ENCODE peak calls at places on chromosomes 4 and X, in six cellular contexts. M, K, O, J, F and Q are unnamed samples.
A peak's percentile ranks its signal among the peaks of the same experiment; 100 is the strongest.

GRCh38 chr4:137768881-137769280 is 236.6 kb upstream of the PCDH18 start:
- DNase-seq in M (no peak), K (no peak), O (no peak), J (no peak), F (no peak), Q (no peak)

GRCh38 chr4:57633212-57633859 is 523.2 kb upstream of the IGFBP7 start:
- DNase-seq in M (no peak), K (no peak), O (no peak), J (no peak), F (no peak), Q (no peak)

GRCh38 chr4:156346959-156347385 is 393.3 kb upstream of the CTSO start:
- DNase-seq in M (no peak), K (no peak), O (no peak), J (no peak), F (peak; percentile 14), Q (no peak)

GRCh38 chrX:115968436-115969252 is 201.9 kb upstream of the AGTR2 start:
- DNase-seq in M (peak; percentile 25), K (no peak), O (peak; percentile 46), J (no peak), F (peak; percentile 8), Q (no peak)

GRCh38 chrX:1224954-1225353 is 12.5 kb upstream of the CRLF2 start:
- DNase-seq in M (no peak), K (no peak), O (no peak), J (peak; percentile 39), F (no peak), Q (peak; percentile 34)

GRCh38 chrX:129706395-129707072 is 32.2 kb upstream of the XPNPEP2 start:
- DNase-seq in M (no peak), K (peak; percentile 4), O (no peak), J (no peak), F (peak; percentile 5), Q (no peak)

GRCh38 chrX:23333842-23334535 is 660 bp upstream of the PTCHD1 start:
- DNase-seq in M (no peak), K (no peak), O (peak; percentile 14), J (no peak), F (no peak), Q (no peak)

GRCh38 chr4:76620723-76621463 is 185.9 kb downstream of the SHROOM3 start:
- DNase-seq in M (no peak), K (no peak), O (no peak), J (no peak), F (no peak), Q (no peak)

GRCh38 chr4:71595576-71596108 is 188.2 kb downstream of the GC start:
- DNase-seq in M (no peak), K (no peak), O (no peak), J (no peak), F (no peak), Q (no peak)

GRCh38 chr4:108287834-108288413 is 119.2 kb upstream of the LEF1 start:
- DNase-seq in M (no peak), K (no peak), O (no peak), J (no peak), F (no peak), Q (no peak)

GRCh38 chr4:110196206-110196870 is 2.1 kb downstream of the ELOVL6 start:
- DNase-seq in M (no peak), K (peak; percentile 56), O (peak; percentile 61), J (peak; percentile 67), F (peak; percentile 46), Q (no peak)

GRCh38 chrX:30241724-30242415 is at the start of gene MAGEB4:
- DNase-seq in M (no peak), K (no peak), O (no peak), J (no peak), F (no peak), Q (no peak)

GRCh38 chr4:84529169-84529751 is 30.2 kb upstream of the NKX6-1 start:
- DNase-seq in M (peak; percentile 25), K (peak; percentile 50), O (no peak), J (no peak), F (peak; percentile 31), Q (no peak)

GRCh38 chr4:16029329-16029728 is 54.5 kb downstream of the PROM1 start:
- DNase-seq in M (peak; percentile 36), K (no peak), O (no peak), J (no peak), F (peak; percentile 70), Q (no peak)

GRCh38 chrX:10120828-10121227 is 35.9 kb upstream of the CLCN4 start:
- DNase-seq in M (no peak), K (peak; percentile 32), O (no peak), J (no peak), F (no peak), Q (no peak)

GRCh38 chrX:153499258-153499657 is 4.5 kb downstream of the BGN start:
- DNase-seq in M (no peak), K (no peak), O (no peak), J (no peak), F (no peak), Q (no peak)

GRCh38 chr4:54586343-54586953 is 71.3 kb upstream of the KIT start:
- DNase-seq in M (no peak), K (no peak), O (no peak), J (no peak), F (peak; percentile 72), Q (no peak)

GRCh38 chr4:100100985-100101384 is 89.3 kb downstream of the DDIT4L start:
- DNase-seq in M (no peak), K (no peak), O (no peak), J (no peak), F (no peak), Q (no peak)